ENCODE peak calls at places on chromosomes 2 and 18, in five cellular contexts. F, K, U, O and Q are unnamed samples.
A peak's percentile ranks its signal among the peaks of the same experiment; 100 is the strongest.

GRCh38 chr2:230205034-230205433 is 14.8 kb downstream of the SP110 start:
- DNase-seq in F (no peak), K (no peak), U (no peak), O (peak; percentile 57), Q (no peak)

GRCh38 chr2:10668402-10669012 is 21.3 kb downstream of the NOL10 start:
- DNase-seq in F (peak; percentile 57), K (peak; percentile 77), U (peak; percentile 41), O (peak; percentile 27), Q (peak; percentile 58)

GRCh38 chr2:25339791-25340339 is 1.9 kb downstream of the DNMT3A start:
- DNase-seq in F (no peak), K (no peak), U (no peak), O (no peak), Q (peak; percentile 46)

GRCh38 chr2:8490166-8490565 is 191.7 kb upstream of the ID2 start:
- DNase-seq in F (no peak), K (no peak), U (no peak), O (no peak), Q (no peak)

GRCh38 chr2:183214680-183215079 is 90.4 kb downstream of the NUP35 start:
- DNase-seq in F (no peak), K (no peak), U (no peak), O (no peak), Q (no peak)

GRCh38 chr2:43127208-43127940 is 99.0 kb downstream of the ZFP36L2 start:
- DNase-seq in F (peak; percentile 33), K (peak; percentile 76), U (peak; percentile 75), O (no peak), Q (peak; percentile 68)

GRCh38 chr2:201219328-201220096 is 36.6 kb downstream of the CASP10 start:
- DNase-seq in F (no peak), K (no peak), U (no peak), O (no peak), Q (no peak)

GRCh38 chr2:237720962-237721361 is 77.6 kb upstream of the RBM44 start:
- DNase-seq in F (no peak), K (no peak), U (no peak), O (no peak), Q (no peak)

GRCh38 chr2:150376627-150377335 is 110.7 kb downstream of the RND3 start:
- DNase-seq in F (no peak), K (no peak), U (no peak), O (no peak), Q (peak; percentile 25)

GRCh38 chr2:25701801-25702200 is 28.4 kb upstream of the DTNB start:
- DNase-seq in F (no peak), K (no peak), U (no peak), O (no peak), Q (no peak)

GRCh38 chr2:104872866-104873688 is 19.2 kb downstream of the POU3F3 start:
- DNase-seq in F (peak; percentile 10), K (peak; percentile 68), U (peak; percentile 81), O (no peak), Q (peak; percentile 58)

GRCh38 chr2:101790856-101791255 is 93.3 kb downstream of the MAP4K4 start:
- DNase-seq in F (no peak), K (no peak), U (no peak), O (no peak), Q (no peak)

GRCh38 chr2:177072069-177072468 is 140.5 kb upstream of the HNRNPA3 start:
- DNase-seq in F (no peak), K (no peak), U (no peak), O (no peak), Q (no peak)

GRCh38 chr2:10926191-10926830 is 14.6 kb downstream of the KCNF1 start:
- DNase-seq in F (no peak), K (no peak), U (no peak), O (no peak), Q (no peak)

GRCh38 chr2:51681854-51682253 is 649.9 kb upstream of the NRXN1 start:
- DNase-seq in F (no peak), K (no peak), U (no peak), O (no peak), Q (no peak)

GRCh38 chr2:37976411-37976810 is 51.3 kb downstream of the RMDN2 start:
- DNase-seq in F (no peak), K (no peak), U (no peak), O (no peak), Q (no peak)

GRCh38 chr2:69645026-69645425 is 1.5 kb upstream of the AAK1 start:
- DNase-seq in F (no peak), K (peak; percentile 56), U (no peak), O (no peak), Q (no peak)

GRCh38 chr2:30232027-30232800 is 880 bp downstream of the LBH start:
- DNase-seq in F (no peak), K (peak; percentile 47), U (peak; percentile 89), O (no peak), Q (no peak)

GRCh38 chr2:6986894-6987487 is 69.8 kb downstream of the RNF144A start:
- DNase-seq in F (no peak), K (no peak), U (no peak), O (no peak), Q (peak; percentile 61)

GRCh38 chr2:189943009-189943408 is 119.5 kb downstream of the MSTN start:
- DNase-seq in F (no peak), K (no peak), U (no peak), O (no peak), Q (no peak)

GRCh38 chr2:161965994-161966393 is 108.0 kb downstream of the DPP4 start:
- DNase-seq in F (no peak), K (no peak), U (no peak), O (no peak), Q (no peak)

GRCh38 chr2:226185613-226186211 is 613.9 kb downstream of the IRS1 start:
- DNase-seq in F (peak; percentile 84), K (no peak), U (no peak), O (no peak), Q (no peak)

GRCh38 chr2:240794178-240794721 is 25.8 kb downstream of the KIF1A start:
- DNase-seq in F (no peak), K (no peak), U (no peak), O (no peak), Q (no peak)

GRCh38 chr2:240795916-240796510 is 24.0 kb downstream of the KIF1A start:
- DNase-seq in F (no peak), K (no peak), U (no peak), O (no peak), Q (no peak)

GRCh38 chr2:240793313-240794177 is 26.5 kb downstream of the KIF1A start:
- DNase-seq in F (no peak), K (no peak), U (no peak), O (no peak), Q (no peak)

GRCh38 chr2:240796543-240797499 is 23.2 kb downstream of the KIF1A start:
- DNase-seq in F (no peak), K (no peak), U (no peak), O (no peak), Q (no peak)

DNA sequence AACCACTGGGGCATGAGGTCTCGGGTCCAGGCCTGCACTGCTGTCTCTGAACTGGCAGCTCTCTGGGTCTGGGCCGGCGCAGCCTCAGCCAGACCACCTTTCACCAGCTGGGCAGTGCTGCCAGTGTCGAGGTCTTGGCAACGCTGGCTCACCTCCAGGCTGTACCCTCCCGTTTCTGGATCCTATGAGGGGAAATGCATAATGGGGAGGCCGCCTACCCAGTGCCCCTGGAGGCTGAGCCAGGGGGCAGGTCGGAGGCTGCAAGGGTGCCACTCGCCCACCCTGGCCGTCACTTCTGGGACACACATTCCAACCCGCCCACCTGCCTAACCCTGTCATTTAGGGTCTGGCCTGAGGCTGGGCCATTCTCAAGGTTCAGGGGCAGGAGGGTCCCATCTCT is 24.6 kb downstream of the KIF1A start:
- DNase-seq in F (no peak), K (no peak), U (no peak), O (no peak), Q (no peak)
- TF ChIP-seq ZBTB33 in F (no peak), K (no peak), U (no peak), O (no peak), Q (no peak)

DNA sequence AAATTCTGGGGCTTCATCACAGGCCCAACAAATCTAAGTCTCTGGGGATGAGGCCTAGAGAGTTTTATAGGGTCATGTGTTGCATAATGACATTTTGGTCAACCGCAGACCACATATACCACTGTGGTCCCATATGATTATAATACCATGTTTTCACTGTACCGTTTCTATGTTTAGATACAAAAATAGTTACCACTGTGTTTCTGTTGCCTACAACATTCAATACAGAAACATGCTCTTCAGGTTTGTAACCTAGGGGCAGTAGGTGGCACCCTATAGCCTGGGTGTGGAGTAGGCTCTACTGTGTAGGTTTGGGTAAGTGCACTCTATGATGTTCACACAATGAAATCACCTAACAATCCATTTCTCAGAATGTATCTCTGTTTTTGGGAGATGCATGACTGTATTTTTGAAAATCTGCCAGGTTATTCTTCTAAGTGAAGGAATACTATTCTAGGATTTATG is 485.2 kb downstream of the PTPRM start:
- DNase-seq in F (no peak), K (no peak), U (no peak), O (no peak), Q (peak; percentile 3)
- TF ChIP-seq CTCF in F (no peak), K (no peak), U (no peak), O (no peak), Q (peak; percentile 53)

GRCh38 chr18:74455386-74455785 is 1.7 kb downstream of the DIPK1C start:
- DNase-seq in F (no peak), K (no peak), U (no peak), O (no peak), Q (no peak)

GRCh38 chr18:74456017-74456408 is 1.1 kb downstream of the DIPK1C start:
- DNase-seq in F (no peak), K (no peak), U (no peak), O (no peak), Q (no peak)

GRCh38 chr18:74457743-74458465 is 796 bp upstream of the DIPK1C start:
- DNase-seq in F (no peak), K (no peak), U (no peak), O (no peak), Q (no peak)

GRCh38 chr18:74457043-74457742 is at the start of gene DIPK1C:
- DNase-seq in F (no peak), K (no peak), U (no peak), O (no peak), Q (no peak)

DNA sequence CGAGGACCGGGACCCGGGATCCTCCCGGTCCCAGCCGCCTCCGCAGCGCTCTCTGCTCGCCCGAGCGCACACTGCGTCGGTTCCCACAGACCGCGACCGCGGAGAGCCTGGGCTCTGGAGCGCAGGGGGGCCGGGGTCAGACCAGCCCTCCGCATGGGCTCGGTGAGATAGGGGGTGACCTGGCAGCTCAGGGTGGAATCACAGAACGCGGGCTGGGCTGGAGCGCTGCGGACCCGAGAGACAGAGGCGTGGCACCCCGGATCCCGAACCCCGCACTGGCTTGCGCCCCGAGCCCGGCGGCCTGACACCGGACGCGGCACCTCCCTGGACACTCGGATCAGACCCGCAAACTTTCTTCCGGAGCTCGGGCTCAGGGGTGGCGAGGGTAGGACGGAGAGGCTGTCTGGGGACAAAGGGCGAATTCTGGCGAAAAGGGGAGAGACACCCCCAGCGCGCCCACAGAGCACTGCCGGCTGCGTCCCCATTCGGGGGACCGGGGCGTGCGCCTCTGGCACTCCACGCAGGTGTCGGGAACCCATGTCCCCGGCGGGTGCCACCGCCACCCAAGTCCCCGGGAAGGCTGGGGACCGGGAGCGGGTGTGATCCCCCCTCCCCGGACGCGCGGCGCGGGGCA is 582 bp downstream of the DIPK1C start:
- DNase-seq in F (no peak), K (no peak), U (no peak), O (no peak), Q (no peak)
- TF ChIP-seq SIN3A in F (no peak), K (no peak), U (no peak), O (no peak), Q (no peak)

DNA sequence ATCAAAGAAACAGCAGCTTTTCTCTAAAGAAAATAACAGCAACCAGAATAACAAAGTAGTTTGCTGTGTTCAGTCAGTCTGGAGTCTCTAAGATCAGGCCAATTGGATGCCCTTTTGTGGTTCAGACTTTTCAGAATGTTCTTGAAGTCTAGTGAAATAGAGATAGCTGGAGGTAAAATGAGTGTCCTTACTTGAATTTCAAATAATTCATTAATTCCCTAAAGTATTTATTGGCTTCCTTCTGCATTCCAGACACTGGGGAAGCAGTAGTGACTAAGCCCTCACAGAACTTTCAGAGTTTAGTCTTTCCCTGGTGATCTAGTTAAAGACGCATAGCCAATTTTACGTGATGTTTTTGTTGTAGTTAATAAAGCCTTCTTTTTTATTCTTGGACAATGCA is 58.8 kb downstream of the C18orf54 start:
- DNase-seq in F (no peak), K (no peak), U (no peak), O (no peak), Q (no peak)
- TF ChIP-seq ZBTB33 in F (no peak), K (no peak), U (no peak), O (no peak), Q (no peak)